ENCODE peak calls at places on chromosome 11, in six cellular contexts. P is transverse colon; Z is CD4-positive, alpha-beta T cell; M is PC-9; J is HCT116; R is dorsolateral prefrontal cortex. Q is an unnamed sample.

GRCh38 chr11:112382561-112382960 is 121.9 kb upstream of the PLET1 start:
- DNase-seq in P (no peak), Z (no peak), M (no peak), J (no peak), R (no peak), Q (no peak)

GRCh38 chr11:2312232-2313042 is 10.6 kb downstream of the TSPAN32 start:
- DNase-seq in P (no peak), Z (no peak), M (peak; percentile 37), J (no peak), R (no peak), Q (no peak)

GRCh38 chr11:116033931-116034553 is 529.8 kb upstream of the CADM1 start:
- DNase-seq in P (no peak), Z (no peak), M (no peak), J (no peak), R (no peak), Q (no peak)

GRCh38 chr11:96203567-96204365 is 139.2 kb downstream of the MAML2 start:
- DNase-seq in P (no peak), Z (no peak), M (no peak), J (no peak), R (no peak), Q (no peak)

GRCh38 chr11:126581871-126582270 is 226.4 kb downstream of the ST3GAL4 start:
- DNase-seq in P (no peak), Z (no peak), M (no peak), J (no peak), R (no peak), Q (no peak)

GRCh38 chr11:87125257-87125656 is 87.5 kb downstream of the TMEM135 start:
- DNase-seq in P (no peak), Z (no peak), M (no peak), J (no peak), R (no peak), Q (no peak)

GRCh38 chr11:94649925-94650623 is 82.9 kb downstream of the PIWIL4 start:
- DNase-seq in P (no peak), Z (no peak), M (no peak), J (no peak), R (no peak), Q (no peak)

GRCh38 chr11:86099727-86100320 is 30.9 kb upstream of the PICALM start:
- DNase-seq in P (peak; percentile 28), Z (no peak), M (peak; percentile 35), J (no peak), R (no peak), Q (no peak)

GRCh38 chr11:119804698-119805097 is 75.7 kb upstream of the NECTIN1 start:
- DNase-seq in P (no peak), Z (no peak), M (no peak), J (no peak), R (no peak), Q (no peak)

GRCh38 chr11:106828576-106828975 is 189.7 kb downstream of the GUCY1A2 start:
- DNase-seq in P (no peak), Z (no peak), M (no peak), J (no peak), R (no peak), Q (no peak)

GRCh38 chr11:75639752-75640151 is 29.1 kb downstream of the MAP6 start:
- DNase-seq in P (peak; percentile 50), Z (no peak), M (no peak), J (no peak), R (peak; percentile 84), Q (peak; percentile 75)

GRCh38 chr11:75233688-75234295 is 6.8 kb upstream of the TPBGL start:
- DNase-seq in P (no peak), Z (no peak), M (peak; percentile 34), J (no peak), R (no peak), Q (peak; percentile 44)

GRCh38 chr11:122743949-122744876 is 88.7 kb downstream of the UBASH3B start:
- DNase-seq in P (peak; percentile 61), Z (peak; percentile 60), M (no peak), J (no peak), R (no peak), Q (peak; percentile 22)

GRCh38 chr11:73645972-73646631 is at the start of gene PLEKHB1:
- DNase-seq in P (no peak), Z (no peak), M (no peak), J (no peak), R (no peak), Q (no peak)

GRCh38 chr11:60765355-60765754 is 8.7 kb downstream of the MS4A15 start:
- DNase-seq in P (no peak), Z (no peak), M (no peak), J (no peak), R (no peak), Q (no peak)

GRCh38 chr11:3627291-3627690 is 14.5 kb downstream of the ART5 start:
- DNase-seq in P (no peak), Z (no peak), M (no peak), J (no peak), R (no peak), Q (no peak)

GRCh38 chr11:112655386-112655785 is 305.8 kb upstream of the NCAM1 start:
- DNase-seq in P (peak; percentile 32), Z (no peak), M (no peak), J (no peak), R (peak; percentile 79), Q (peak; percentile 58)

GRCh38 chr11:66598993-66599392 is 6.0 kb downstream of the CCS start:
- DNase-seq in P (no peak), Z (no peak), M (no peak), J (no peak), R (no peak), Q (peak; percentile 63)

GRCh38 chr11:22671751-22672150 is 5.3 kb downstream of the GAS2 start:
- DNase-seq in P (no peak), Z (no peak), M (no peak), J (no peak), R (no peak), Q (no peak)

GRCh38 chr11:31240340-31240904 is 129.1 kb downstream of the DCDC1 start:
- DNase-seq in P (no peak), Z (no peak), M (peak; percentile 18), J (peak; percentile 59), R (no peak), Q (peak; percentile 16)

GRCh38 chr11:130675456-130675855 is 227.0 kb downstream of the ADAMTS15 start:
- DNase-seq in P (peak; percentile 14), Z (no peak), M (no peak), J (no peak), R (no peak), Q (peak; percentile 32)

GRCh38 chr11:2790581-2790925 is 90.8 kb upstream of the KCNQ1OT1 start:
- DNase-seq in P (peak; percentile 6), Z (no peak), M (no peak), J (no peak), R (peak; percentile 1), Q (peak; percentile 0)

GRCh38 chr11:67252831-67253239 is 13.4 kb upstream of the GRK2 start:
- DNase-seq in P (no peak), Z (no peak), M (no peak), J (no peak), R (no peak), Q (peak; percentile 63)

GRCh38 chr11:43582024-43582836 is 98.3 kb upstream of the HSD17B12 start:
- DNase-seq in P (no peak), Z (no peak), M (no peak), J (no peak), R (no peak), Q (no peak)

GRCh38 chr11:43579919-43580276 is 100.6 kb upstream of the HSD17B12 start:
- DNase-seq in P (no peak), Z (no peak), M (no peak), J (no peak), R (no peak), Q (no peak)

GRCh38 chr11:43582837-43583462 is 97.6 kb upstream of the HSD17B12 start:
- DNase-seq in P (no peak), Z (no peak), M (no peak), J (no peak), R (no peak), Q (no peak)

GRCh38 chr11:43580735-43581369 is 99.7 kb upstream of the HSD17B12 start:
- DNase-seq in P (no peak), Z (no peak), M (no peak), J (no peak), R (no peak), Q (no peak)

GRCh38 chr11:43581370-43582023 is 99.0 kb upstream of the HSD17B12 start:
- DNase-seq in P (no peak), Z (no peak), M (no peak), J (no peak), R (no peak), Q (no peak)
- H3K27me3 ChIP-seq in P (peaks cover 100% of the 10 kb centered on the region), Z (peaks cover 96% of the 10 kb centered on the region), M (peaks cover 48% of the 10 kb centered on the region), J (peaks cover 5% of the 10 kb centered on the region), R (peaks cover 81% of the 10 kb centered on the region), Q (peaks cover 74% of the 10 kb centered on the region)

DNA sequence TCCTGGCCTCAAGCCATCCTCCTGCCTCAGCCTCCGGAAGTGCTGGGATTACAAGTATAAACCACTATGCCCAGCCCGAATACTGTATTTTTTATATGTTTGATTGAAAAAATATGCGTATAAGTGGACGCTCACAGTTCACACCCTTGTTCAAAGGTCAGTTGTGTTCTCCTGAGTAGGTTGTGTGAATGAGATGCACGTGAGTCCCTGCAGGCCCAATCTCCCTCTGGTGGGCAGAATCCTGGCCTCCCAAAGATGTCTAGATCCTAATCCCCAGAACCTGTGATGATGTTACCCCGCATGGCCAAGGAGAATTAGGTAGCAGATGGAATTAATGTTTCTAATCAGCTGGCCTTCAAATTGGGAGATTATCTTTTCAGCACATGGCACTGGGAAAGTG is 41.9 kb downstream of the CTTN start:
- DNase-seq in P (no peak), Z (no peak), M (no peak), J (no peak), R (no peak), Q (no peak)
- TF ChIP-seq CTCF in P (no peak), Z (no peak), M (no peak), J (no peak), R (no peak), Q (no peak)

GRCh38 chr11:46916251-46916650 is 2.1 kb downstream of the LRP4 start:
- DNase-seq in P (no peak), Z (no peak), M (no peak), J (no peak), R (no peak), Q (no peak)
- H3K27me3 ChIP-seq in P (peaks cover 12% of the 10 kb centered on the region), Z (peaks cover 74% of the 10 kb centered on the region), M (peaks cover 23% of the 10 kb centered on the region), J (no peaks in the 10 kb centered on the region), R (peaks cover 9% of the 10 kb centered on the region), Q (no peaks in the 10 kb centered on the region)

GRCh38 chr11:59219836-59220235 is 7.1 kb upstream of the MPEG1 start:
- DNase-seq in P (no peak), Z (no peak), M (no peak), J (no peak), R (no peak), Q (no peak)

GRCh38 chr11:59223177-59223576 is 10.4 kb upstream of the MPEG1 start:
- DNase-seq in P (no peak), Z (no peak), M (no peak), J (no peak), R (no peak), Q (no peak)

GRCh38 chr11:59222464-59223065 is 9.8 kb upstream of the MPEG1 start:
- DNase-seq in P (no peak), Z (no peak), M (no peak), J (no peak), R (no peak), Q (no peak)

GRCh38 chr11:59223611-59224010 is 10.9 kb upstream of the MPEG1 start:
- DNase-seq in P (no peak), Z (no peak), M (no peak), J (no peak), R (no peak), Q (no peak)

DNA sequence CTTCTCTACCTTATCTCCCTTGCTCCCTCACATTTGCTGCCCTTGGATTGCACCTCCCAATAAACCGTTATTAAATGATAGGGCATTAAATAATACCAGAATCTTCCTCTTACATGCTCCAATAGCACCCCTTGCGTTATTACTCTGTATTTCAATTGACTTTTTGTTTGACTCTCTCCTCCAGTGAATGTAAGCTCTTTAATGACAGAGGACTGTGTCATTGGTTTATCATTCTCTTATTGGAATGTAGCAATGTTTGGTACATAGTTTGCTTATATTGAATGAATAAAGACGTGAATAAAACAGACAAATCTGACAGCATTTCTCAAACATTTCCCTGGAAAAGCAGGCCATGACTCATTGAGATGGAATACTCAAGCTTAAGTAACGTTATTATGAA is 8.7 kb upstream of the MPEG1 start:
- DNase-seq in P (no peak), Z (no peak), M (no peak), J (no peak), R (no peak), Q (no peak)
- TF ChIP-seq CTCF in P (no peak), Z (no peak), M (peak; percentile 51), J (no peak), R (no peak), Q (no peak)

Q was measured in adrenal gland.